ENCODE peak calls at places on chromosomes 16 and 17, in ten cellular contexts. E, Q, P, G, F, Y, I, U, R and H are unnamed samples.

GRCh38 chr17:30380106-30380420 is 1.3 kb downstream of the CPD start:
- DNase-seq in E (no peak), Q (no peak), P (no peak), G (no peak), F (no peak), Y (no peak), I (no peak), U (no peak), R (no peak), H (peak; percentile 26)

GRCh38 chr16:68866933-68867332 is 23.6 kb downstream of the TANGO6 start:
- DNase-seq in E (no peak), Q (no peak), P (no peak), G (no peak), F (no peak), Y (no peak), I (peak; percentile 85), U (no peak), R (no peak), H (no peak)

GRCh38 chr16:57265850-57266530 is 18.5 kb downstream of the PLLP start:
- DNase-seq in E (no peak), Q (peak; percentile 86), P (no peak), G (no peak), F (peak; percentile 54), Y (no peak), I (peak; percentile 47), U (peak; percentile 35), R (peak; percentile 81), H (peak; percentile 60)

GRCh38 chr16:30921748-30922419 is 1.5 kb upstream of the FBXL19 start:
- DNase-seq in E (peak; percentile 86), Q (peak; percentile 90), P (peak; percentile 85), G (peak; percentile 45), F (peak; percentile 60), Y (peak; percentile 82), I (peak; percentile 92), U (peak; percentile 82), R (peak; percentile 85), H (peak; percentile 69)

GRCh38 chr17:38869647-38870258 is at the start of gene LASP1:
- DNase-seq in E (peak; percentile 97), Q (peak; percentile 93), P (peak; percentile 87), G (peak; percentile 57), F (peak; percentile 77), Y (peak; percentile 53), I (peak; percentile 89), U (peak; percentile 86), R (peak; percentile 90), H (peak; percentile 89)

GRCh38 chr17:43372273-43372911 is 26.4 kb upstream of the ARL4D start:
- DNase-seq in E (no peak), Q (no peak), P (no peak), G (no peak), F (no peak), Y (no peak), I (no peak), U (no peak), R (peak; percentile 40), H (peak; percentile 23)

GRCh38 chr17:80824549-80825470 is 166.8 kb upstream of the CHMP6 start:
- DNase-seq in E (no peak), Q (no peak), P (no peak), G (no peak), F (no peak), Y (no peak), I (no peak), U (no peak), R (no peak), H (no peak)

GRCh38 chr16:67844441-67844840 is 2.3 kb upstream of the NUTF2 start:
- DNase-seq in E (no peak), Q (no peak), P (no peak), G (no peak), F (no peak), Y (no peak), I (no peak), U (no peak), R (no peak), H (no peak)

GRCh38 chr17:60327870-60328362 is 64.0 kb downstream of the USP32 start:
- DNase-seq in E (peak; percentile 13), Q (no peak), P (no peak), G (no peak), F (no peak), Y (no peak), I (no peak), U (no peak), R (no peak), H (no peak)